ENCODE peak calls at places on chromosome 12, in four cellular contexts. J, N, P and A are unnamed samples. For H3K4me1 and H3K27me3, the result is how much of the 10 kb centered on the place peaks cover.

GRCh38 chr12:93089805-93090569 is 160.9 kb upstream of the EEA1 start:
- DNase-seq in J (no peak), N (no peak), P (peak), A (no peak)

GRCh38 chr12:101713059-101713682 is 15.7 kb downstream of the CHPT1 start:
- DNase-seq in J (no peak), N (no peak), P (no peak), A (no peak)

GRCh38 chr12:68001486-68002466 is 12.5 kb downstream of the IFNG-AS1 start:
- DNase-seq in J (no peak), N (no peak), P (peak), A (no peak)

GRCh38 chr12:32139064-32139421 is 32.4 kb downstream of the BICD1 start:
- DNase-seq in J (no peak), N (no peak), P (peak), A (no peak)

GRCh38 chr12:2844786-2845185 is 10.0 kb upstream of the NRIP2 start:
- DNase-seq in J (no peak), N (no peak), P (peak), A (no peak)

GRCh38 chr12:91871751-91872150 is 273.9 kb downstream of the BTG1 start:
- DNase-seq in J (no peak), N (no peak), P (no peak), A (no peak)

GRCh38 chr12:102234599-102234998 is 37.0 kb upstream of the PMCH start:
- DNase-seq in J (no peak), N (no peak), P (no peak), A (no peak)

GRCh38 chr12:19800884-19801283 is 361.6 kb downstream of the AEBP2 start:
- DNase-seq in J (no peak), N (no peak), P (no peak), A (no peak)

GRCh38 chr12:89833337-89834252 is 125.0 kb upstream of the ATP2B1 start:
- DNase-seq in J (no peak), N (no peak), P (peak), A (no peak)

GRCh38 chr12:668092-668481 is 4.8 kb upstream of the NINJ2 start:
- DNase-seq in J (no peak), N (no peak), P (no peak), A (no peak)
- H3K4me1 ChIP-seq in J (under half), N (under half), P (under half), A (under half)

GRCh38 chr12:108255203-108255602 is 83.9 kb downstream of the CMKLR1 start:
- DNase-seq in J (no peak), N (no peak), P (no peak), A (no peak)
- H3K27me3 ChIP-seq in J (half or more), N (under half), P (under half), A (under half)

GRCh38 chr12:9730591-9730990 is 2.3 kb downstream of the CLECL1 start:
- DNase-seq in J (no peak), N (no peak), P (no peak), A (no peak)

GRCh38 chr12:9731797-9732196 is 1.1 kb downstream of the CLECL1 start:
- DNase-seq in J (no peak), N (no peak), P (no peak), A (no peak)

GRCh38 chr12:9730011-9730410 is 2.9 kb downstream of the CLECL1 start:
- DNase-seq in J (no peak), N (no peak), P (no peak), A (no peak)

GRCh38 chr12:9732966-9733461 is at the start of gene CLECL1:
- DNase-seq in J (no peak), N (no peak), P (no peak), A (no peak)

DNA sequence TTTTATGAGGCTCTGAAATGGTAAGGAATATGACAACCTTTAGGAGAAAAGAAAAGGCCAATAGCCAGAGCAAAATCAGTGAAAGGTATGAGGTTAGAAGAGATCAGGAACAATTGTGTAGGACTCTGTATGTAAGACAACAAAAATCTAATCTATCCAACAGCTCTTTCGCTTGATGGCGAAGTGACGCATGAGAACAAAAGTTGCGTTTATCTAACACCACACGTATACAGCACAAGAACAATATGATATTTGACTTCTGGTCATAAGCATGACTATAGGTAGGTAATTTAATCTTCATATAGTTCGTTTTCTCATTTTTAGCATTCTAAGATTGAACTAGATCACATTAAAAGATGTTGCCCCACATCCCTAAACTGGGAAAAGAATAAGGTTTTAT is 1.5 kb downstream of the CLECL1 start:
- DNase-seq in J (no peak), N (no peak), P (no peak), A (no peak)
- H3K4me1 ChIP-seq in J (under half), N (under half), P (under half), A (under half)

GRCh38 chr12:15214851-15215601 is 6.2 kb downstream of the RERG start:
- DNase-seq in J (no peak), N (no peak), P (no peak), A (peak)
- H3K27me3 ChIP-seq in J (under half), N (under half), P (under half), A (under half)

GRCh38 chr12:15706010-15706676 is 83.0 kb downstream of the EPS8 start:
- DNase-seq in J (no peak), N (no peak), P (no peak), A (no peak)
- H3K4me1 ChIP-seq in J (under half), N (under half), P (under half), A (under half)

GRCh38 chr12:48969160-48969771 is 2.3 kb downstream of the WNT10B start:
- DNase-seq in J (no peak), N (no peak), P (no peak), A (no peak)

GRCh38 chr12:48968004-48968403 is 3.5 kb downstream of the WNT10B start:
- DNase-seq in J (no peak), N (no peak), P (no peak), A (no peak)

GRCh38 chr12:48965447-48965846 is 6.1 kb downstream of the WNT10B start:
- DNase-seq in J (no peak), N (no peak), P (peak), A (no peak)

GRCh38 chr12:48968467-48968866 is 3.1 kb downstream of the WNT10B start:
- DNase-seq in J (no peak), N (no peak), P (no peak), A (no peak)

GRCh38 chr12:48966177-48966890 is 5.2 kb downstream of the WNT10B start:
- DNase-seq in J (no peak), N (no peak), P (no peak), A (no peak)
- H3K27me3 ChIP-seq in J (under half), N (under half), P (half or more), A (under half)

DNA sequence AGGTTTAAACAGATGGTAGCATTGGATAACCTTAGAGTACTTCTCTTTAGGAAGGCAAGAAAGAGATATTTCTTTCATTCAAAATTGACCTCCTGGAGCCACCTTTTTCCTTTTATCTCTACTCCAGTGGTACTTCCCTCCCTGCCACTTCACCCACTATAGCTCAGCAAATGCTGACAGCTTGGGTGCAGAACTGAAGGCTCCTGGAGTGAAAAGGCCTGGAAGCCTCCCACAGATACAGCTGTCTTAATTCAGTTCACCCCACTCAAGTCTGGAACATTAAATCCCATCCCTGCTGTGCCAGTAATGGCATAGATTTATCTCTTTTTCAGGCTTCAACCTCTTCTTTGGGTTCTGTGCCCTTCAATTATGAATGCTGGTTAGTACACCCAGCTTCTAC is 140.3 kb downstream of the NEDD1 start:
- DNase-seq in J (no peak), N (no peak), P (no peak), A (no peak)
- H3K4me1 ChIP-seq in J (under half), N (under half), P (under half), A (under half)

GRCh38 chr12:117343296-117343695 is 18.1 kb downstream of the NOS1 start:
- DNase-seq in J (no peak), N (no peak), P (no peak), A (no peak)
- H3K27me3 ChIP-seq in J (under half), N (under half), P (under half), A (under half)